ENCODE peak calls at places on chromosomes 2 and 18, in ten cellular contexts. V, T, R, L, Q, O, B, I, S and C are unnamed samples.

GRCh38 chr2:133717497-133717896 is 149.2 kb upstream of the NCKAP5 start:
- DNase-seq in V (no peak), T (no peak), R (no peak), L (no peak), Q (no peak), O (no peak), B (no peak), I (no peak), S (no peak), C (no peak)

GRCh38 chr2:222307138-222307756 is 8.4 kb upstream of the PAX3 start:
- DNase-seq in V (no peak), T (no peak), R (no peak), L (no peak), Q (no peak), O (no peak), B (no peak), I (no peak), S (no peak), C (peak)

GRCh38 chr18:10041180-10041579 is 127.4 kb downstream of the VAPA start:
- DNase-seq in V (peak), T (no peak), R (no peak), L (no peak), Q (no peak), O (no peak), B (no peak), I (peak), S (peak), C (no peak)

GRCh38 chr2:31386648-31387047 is 27.9 kb downstream of the XDH start:
- DNase-seq in V (no peak), T (no peak), R (no peak), L (no peak), Q (no peak), O (no peak), B (no peak), I (no peak), S (no peak), C (no peak)

GRCh38 chr2:227782804-227783203 is 30.8 kb upstream of the CCL20 start:
- DNase-seq in V (no peak), T (no peak), R (no peak), L (no peak), Q (no peak), O (no peak), B (no peak), I (no peak), S (no peak), C (no peak)

GRCh38 chr2:141618457-141618856 is 512.4 kb downstream of the LRP1B start:
- DNase-seq in V (no peak), T (no peak), R (no peak), L (no peak), Q (no peak), O (no peak), B (no peak), I (no peak), S (no peak), C (no peak)

GRCh38 chr2:46252891-46253659 is 44.1 kb upstream of the EPAS1 start:
- DNase-seq in V (peak), T (no peak), R (no peak), L (no peak), Q (no peak), O (no peak), B (no peak), I (no peak), S (peak), C (no peak)

GRCh38 chr2:159722580-159722979 is 10.3 kb downstream of the MARCHF7 start:
- DNase-seq in V (no peak), T (no peak), R (no peak), L (no peak), Q (no peak), O (no peak), B (no peak), I (no peak), S (no peak), C (no peak)

GRCh38 chr18:42296723-42297122 is 341.7 kb downstream of the PIK3C3 start:
- DNase-seq in V (no peak), T (no peak), R (peak), L (no peak), Q (no peak), O (no peak), B (no peak), I (peak), S (no peak), C (no peak)

GRCh38 chr2:15973446-15974202 is 33.3 kb downstream of the MYCN start:
- DNase-seq in V (no peak), T (no peak), R (no peak), L (no peak), Q (no peak), O (no peak), B (no peak), I (no peak), S (no peak), C (no peak)

GRCh38 chr2:101150306-101151140 is 659 bp downstream of the TBC1D8 start:
- DNase-seq in V (peak), T (no peak), R (no peak), L (no peak), Q (peak), O (peak), B (peak), I (no peak), S (peak), C (peak)

GRCh38 chr2:50895058-50895457 is 136.9 kb downstream of the NRXN1 start:
- DNase-seq in V (no peak), T (no peak), R (peak), L (no peak), Q (no peak), O (no peak), B (no peak), I (no peak), S (no peak), C (no peak)